ENCODE peak calls at places on chromosomes 6 and 20, in six cellular contexts. A is HepG2, G is mammary epithelial cell, X is GM23248, M is IMR-90, N is hepatocyte. D is an unnamed sample.

GRCh38 chr20:61835301-61835700 is 230.4 kb downstream of the TAF4 start:
- DNase-seq in A (no peak), G (no peak), X (no peak), M (no peak), N (no peak), D (no peak)

GRCh38 chr20:62275263-62275619 is 27.6 kb upstream of the ADRM1 start:
- DNase-seq in A (no peak), G (no peak), X (no peak), M (no peak), N (no peak), D (no peak)

GRCh38 chr6:53651149-53651763 is 14.3 kb downstream of the KLHL31 start:
- DNase-seq in A (peak; percentile 89), G (peak; percentile 79), X (peak; percentile 88), M (peak; percentile 78), N (peak; percentile 89), D (no peak)

GRCh38 chr20:13263451-13263850 is 42.4 kb downstream of the ISM1 start:
- DNase-seq in A (no peak), G (no peak), X (no peak), M (no peak), N (no peak), D (no peak)

GRCh38 chr20:5315807-5316187 is 957 bp downstream of the PROKR2 start:
- DNase-seq in A (no peak), G (no peak), X (no peak), M (no peak), N (no peak), D (no peak)

GRCh38 chr6:16751251-16751946 is 9.9 kb downstream of the ATXN1 start:
- DNase-seq in A (no peak), G (peak; percentile 69), X (peak; percentile 62), M (peak; percentile 53), N (no peak), D (no peak)

GRCh38 chr20:61753196-61753942 is 312.3 kb downstream of the TAF4 start:
- DNase-seq in A (no peak), G (peak; percentile 32), X (peak; percentile 72), M (peak; percentile 55), N (peak; percentile 26), D (no peak)

GRCh38 chr6:138999949-139000725 is 12.1 kb upstream of the REPS1 start:
- DNase-seq in A (no peak), G (no peak), X (no peak), M (no peak), N (no peak), D (no peak)

GRCh38 chr20:51700809-51701285 is 67.3 kb downstream of the ATP9A start:
- DNase-seq in A (peak; percentile 75), G (peak; percentile 27), X (peak; percentile 66), M (peak; percentile 45), N (peak; percentile 66), D (no peak)

GRCh38 chr20:24951536-24952047 is 2.5 kb downstream of the CST7 start:
- DNase-seq in A (no peak), G (no peak), X (no peak), M (no peak), N (no peak), D (no peak)

GRCh38 chr6:105646391-105646867 is 243.5 kb upstream of the PREP start:
- DNase-seq in A (no peak), G (peak; percentile 68), X (peak; percentile 4), M (peak; percentile 13), N (no peak), D (no peak)

GRCh38 chr20:2692036-2692885 is at the start of gene EBF4:
- DNase-seq in A (no peak), G (peak; percentile 7), X (peak; percentile 13), M (no peak), N (peak; percentile 73), D (no peak)

DNA sequence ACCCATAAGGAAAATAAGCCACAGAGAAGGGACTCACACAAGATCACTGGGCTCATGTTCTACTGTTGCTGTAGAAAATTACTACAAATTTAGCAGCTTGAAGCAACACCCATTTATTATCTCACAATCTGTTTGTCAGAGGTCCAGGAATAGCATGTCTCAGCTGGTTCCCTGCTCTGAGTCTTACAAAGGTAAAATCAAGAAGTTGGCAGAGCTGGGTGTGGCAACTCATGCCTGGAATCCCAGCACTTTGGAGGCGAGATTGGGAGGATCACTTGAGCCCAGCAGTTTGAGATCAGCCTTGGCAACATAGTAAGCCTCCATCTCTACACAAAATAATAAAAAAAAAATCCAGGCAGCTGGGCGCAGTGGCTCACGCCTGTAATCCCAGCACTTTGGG is 28.5 kb upstream of the ZNF831 start:
- DNase-seq in A (no peak), G (peak; percentile 48), X (no peak), M (no peak), N (no peak), D (no peak)
- H3K4me2 ChIP-seq in A (no peak overlapping the region), G (no peak overlapping the region), X (no peak overlapping the region), M (no peak overlapping the region), N (no peak overlapping the region), D (no peak overlapping the region)

GRCh38 chr6:36702656-36703055 is 5.0 kb downstream of the RAB44 start:
- DNase-seq in A (no peak), G (no peak), X (no peak), M (no peak), N (no peak), D (no peak)
- H3K4me2 ChIP-seq in A (no peak overlapping the region), G (no peak overlapping the region), X (no peak overlapping the region), M (no peak overlapping the region), N (no peak overlapping the region), D (no peak overlapping the region)

DNA sequence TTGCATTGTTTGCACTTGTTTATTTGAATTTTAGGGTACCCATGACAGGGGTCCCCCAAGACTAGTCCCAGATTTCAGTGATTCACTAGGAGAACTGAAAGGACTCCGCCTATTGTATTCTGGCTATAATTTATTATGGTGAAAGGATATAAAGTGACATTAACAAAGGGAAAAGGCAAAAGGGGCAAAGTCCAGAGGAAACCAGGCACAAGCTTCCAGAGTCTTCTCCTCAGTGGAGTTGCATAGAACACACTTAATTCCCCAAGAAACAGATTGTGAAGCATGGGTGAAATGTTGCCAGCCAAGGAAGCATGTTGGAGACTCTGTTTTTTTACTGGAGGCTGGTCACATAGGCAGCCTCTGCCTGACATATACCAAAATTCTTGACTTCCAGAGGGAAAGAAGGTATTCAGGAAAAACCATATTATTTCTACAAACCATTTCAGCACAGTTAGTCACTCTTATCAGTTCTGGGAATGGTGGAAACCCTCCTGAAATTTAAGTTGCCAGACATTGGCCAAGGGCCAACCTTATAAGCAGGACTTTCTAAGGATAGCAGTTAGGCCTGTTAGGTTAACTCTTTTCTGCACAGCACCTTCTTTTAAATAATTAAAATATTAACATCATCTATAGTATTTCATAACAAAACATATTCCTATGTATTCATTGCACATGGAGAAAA is 71.8 kb downstream of the FIG4 start:
- DNase-seq in A (no peak), G (no peak), X (peak; percentile 17), M (peak; percentile 67), N (no peak), D (no peak)
- H3K4me2 ChIP-seq in A (no peak overlapping the region), G (no peak overlapping the region), X (no peak overlapping the region), M (no peak overlapping the region), N (no peak overlapping the region), D (no peak overlapping the region)

DNA sequence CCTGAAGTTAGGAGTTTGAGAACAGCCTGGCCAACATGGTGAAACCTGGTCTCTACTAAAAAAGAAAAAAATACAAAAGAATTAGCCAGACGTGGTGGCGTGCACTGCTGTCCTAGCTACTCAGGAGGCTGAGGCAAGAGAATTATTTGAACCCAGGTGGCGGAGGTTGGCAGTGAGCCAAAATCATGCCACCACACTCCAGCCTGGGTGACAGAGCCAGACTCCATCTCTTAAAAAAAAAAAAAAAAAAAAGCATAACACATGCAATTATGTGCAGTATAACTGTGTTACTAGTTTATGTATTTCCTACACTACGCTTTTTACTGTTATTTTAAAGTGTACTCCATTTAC is 31.9 kb upstream of the FAM135A start:
- DNase-seq in A (no peak), G (no peak), X (no peak), M (no peak), N (no peak), D (no peak)
- H3K4me2 ChIP-seq in A (no peak overlapping the region), G (no peak overlapping the region), X (no peak overlapping the region), M (no peak overlapping the region), N (no peak overlapping the region), D (no peak overlapping the region)

DNA sequence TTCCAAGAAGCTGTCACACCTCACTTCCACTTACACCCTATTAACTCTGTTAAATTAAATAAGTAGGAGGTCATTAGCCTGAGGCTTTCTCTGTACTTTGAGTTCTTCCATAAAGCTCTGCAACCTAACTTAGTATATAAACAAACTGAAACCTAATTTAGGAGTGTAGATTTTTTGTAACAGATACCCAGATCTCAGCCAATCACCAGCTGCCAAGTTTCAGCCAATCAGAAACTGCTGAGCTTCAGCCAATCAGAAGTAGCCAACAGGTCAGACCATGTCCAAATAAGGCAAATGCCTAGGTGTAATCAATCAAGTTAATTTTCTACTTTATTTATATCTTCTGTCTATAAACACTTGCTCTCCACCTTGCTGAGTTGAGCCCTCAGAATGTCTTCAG is 142.7 kb upstream of the SULF2 start:
- DNase-seq in A (no peak), G (peak; percentile 91), X (no peak), M (no peak), N (no peak), D (peak; percentile 86)
- H3K4me2 ChIP-seq in A (no peak overlapping the region), G (peak overlapping the region; percentile 69), X (no peak overlapping the region), M (no peak overlapping the region), N (no peak overlapping the region), D (peak overlapping the region; percentile 76)

DNA sequence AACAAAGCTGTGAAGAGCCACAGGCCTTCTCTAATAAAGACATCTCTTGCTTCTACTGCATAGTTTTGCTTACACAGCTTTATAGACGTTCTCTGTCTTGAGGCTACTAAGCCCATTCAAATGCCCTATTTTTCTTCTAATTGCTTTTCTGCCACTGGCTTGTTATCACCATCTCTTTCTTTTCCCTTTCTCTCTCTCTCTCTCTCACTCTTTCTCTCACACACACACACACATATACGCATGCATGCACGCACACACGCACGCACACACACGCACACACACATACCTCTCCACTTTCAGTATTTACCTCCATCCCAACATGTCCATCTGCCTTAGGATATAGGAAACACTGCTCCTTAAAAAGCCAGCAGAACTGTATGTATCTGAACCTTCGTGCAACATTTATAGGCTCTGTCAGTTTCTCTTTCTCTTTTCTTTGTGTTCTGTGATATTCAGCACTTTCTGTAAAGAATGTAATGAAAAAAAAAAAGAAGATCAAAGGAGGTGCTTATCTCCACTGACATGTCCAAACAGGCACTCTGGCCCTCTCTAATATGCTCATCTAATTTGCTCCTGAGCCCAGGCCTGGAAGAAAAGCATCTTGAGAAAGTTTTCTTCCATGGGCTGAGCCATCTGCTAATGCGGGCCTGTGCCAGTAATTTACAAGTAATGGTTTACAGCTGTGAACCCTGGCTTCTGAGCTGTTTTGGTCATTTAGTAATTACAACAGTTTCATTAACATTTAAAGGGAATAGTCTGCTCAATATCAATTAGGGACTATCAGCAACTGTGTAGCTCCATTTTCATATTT is 1046.7 kb upstream of the MAP3K7 start:
- DNase-seq in A (no peak), G (no peak), X (no peak), M (no peak), N (no peak), D (no peak)
- H3K4me2 ChIP-seq in A (no peak overlapping the region), G (no peak overlapping the region), X (no peak overlapping the region), M (peak overlapping the region; percentile 63), N (peak overlapping the region; percentile 64), D (peak overlapping the region; percentile 27)

GRCh38 chr6:52641388-52641787 is 29.5 kb upstream of the TMEM14A start:
- DNase-seq in A (no peak), G (no peak), X (no peak), M (no peak), N (no peak), D (no peak)
- H3K4me2 ChIP-seq in A (no peak overlapping the region), G (no peak overlapping the region), X (no peak overlapping the region), M (no peak overlapping the region), N (no peak overlapping the region), D (no peak overlapping the region)

GRCh38 chr6:31727034-31727716 is 1.9 kb downstream of the DDAH2 start:
- DNase-seq in A (no peak), G (no peak), X (no peak), M (no peak), N (no peak), D (no peak)
- H3K4me2 ChIP-seq in A (no peak overlapping the region), G (no peak overlapping the region), X (no peak overlapping the region), M (no peak overlapping the region), N (no peak overlapping the region), D (no peak overlapping the region)

D was measured in keratinocyte.